ENCODE peak calls at places on chromosomes 16 and 17, in seven cellular contexts. One of them, this sample, is unnamed. For H3K36me3, the result is how much of the 10 kb centered on the place peaks cover.

GRCh38 chr17:4565209-4566141 is 5.1 kb upstream of the GGT6 start:
- DNase-seq in colonic mucosa: peak
- DNase-seq in DND-41: peak
- DNase-seq in transverse colon: peak
- DNase-seq in upper lobe of right lung: peak
- DNase-seq in astrocyte: peak
- DNase-seq in hepatocyte: peak
- DNase-seq in this sample: no peak

GRCh38 chr16:85086347-85087291 is 25.7 kb downstream of the CIBAR2 start:
- DNase-seq in colonic mucosa: peak
- DNase-seq in DND-41: peak
- DNase-seq in transverse colon: peak
- DNase-seq in upper lobe of right lung: peak
- DNase-seq in astrocyte: peak
- DNase-seq in hepatocyte: peak
- DNase-seq in this sample: no peak

GRCh38 chr16:3754304-3754703 is 37.0 kb upstream of the TRAP1 start:
- DNase-seq in colonic mucosa: no peak
- DNase-seq in DND-41: no peak
- DNase-seq in transverse colon: no peak
- DNase-seq in upper lobe of right lung: no peak
- DNase-seq in astrocyte: peak
- DNase-seq in hepatocyte: no peak
- DNase-seq in this sample: no peak

GRCh38 chr17:3594056-3594810 is 15.0 kb downstream of the TRPV1 start:
- DNase-seq in colonic mucosa: no peak
- DNase-seq in DND-41: no peak
- DNase-seq in transverse colon: no peak
- DNase-seq in upper lobe of right lung: no peak
- DNase-seq in astrocyte: peak
- DNase-seq in hepatocyte: no peak
- DNase-seq in this sample: peak

GRCh38 chr17:4940625-4941021 is 555 bp downstream of the RNF167 start:
- DNase-seq in colonic mucosa: peak
- DNase-seq in DND-41: peak
- DNase-seq in transverse colon: peak
- DNase-seq in upper lobe of right lung: peak
- DNase-seq in astrocyte: no peak
- DNase-seq in hepatocyte: no peak
- DNase-seq in this sample: no peak

GRCh38 chr17:40072481-40073346 is 9.9 kb downstream of the THRA start:
- DNase-seq in colonic mucosa: peak
- DNase-seq in DND-41: no peak
- DNase-seq in transverse colon: peak
- DNase-seq in upper lobe of right lung: no peak
- DNase-seq in astrocyte: no peak
- DNase-seq in hepatocyte: peak
- DNase-seq in this sample: no peak

GRCh38 chr16:28039493-28039892 is 24.0 kb downstream of the GSG1L start:
- DNase-seq in colonic mucosa: no peak
- DNase-seq in DND-41: no peak
- DNase-seq in transverse colon: no peak
- DNase-seq in upper lobe of right lung: no peak
- DNase-seq in astrocyte: no peak
- DNase-seq in hepatocyte: no peak
- DNase-seq in this sample: no peak

GRCh38 chr17:4710693-4711634 is 532 bp downstream of the ARRB2 start:
- DNase-seq in colonic mucosa: peak
- DNase-seq in DND-41: peak
- DNase-seq in transverse colon: peak
- DNase-seq in upper lobe of right lung: no peak
- DNase-seq in astrocyte: no peak
- DNase-seq in hepatocyte: no peak
- DNase-seq in this sample: no peak

GRCh38 chr16:1961651-1962067 is 2.3 kb downstream of the NDUFB10 start:
- DNase-seq in colonic mucosa: no peak
- DNase-seq in DND-41: peak
- DNase-seq in transverse colon: no peak
- DNase-seq in upper lobe of right lung: no peak
- DNase-seq in astrocyte: no peak
- DNase-seq in hepatocyte: no peak
- DNase-seq in this sample: no peak

GRCh38 chr17:59762022-59762825 is 54.8 kb downstream of the VMP1 start:
- DNase-seq in colonic mucosa: no peak
- DNase-seq in DND-41: no peak
- DNase-seq in transverse colon: no peak
- DNase-seq in upper lobe of right lung: no peak
- DNase-seq in astrocyte: peak
- DNase-seq in hepatocyte: no peak
- DNase-seq in this sample: no peak

GRCh38 chr16:83345846-83346245 is 461.9 kb upstream of the HSBP1 start:
- DNase-seq in colonic mucosa: no peak
- DNase-seq in DND-41: no peak
- DNase-seq in transverse colon: no peak
- DNase-seq in upper lobe of right lung: no peak
- DNase-seq in astrocyte: no peak
- DNase-seq in hepatocyte: no peak
- DNase-seq in this sample: no peak

GRCh38 chr16:3578610-3579551 is 1.7 kb upstream of the NLRC3 start:
- DNase-seq in colonic mucosa: no peak
- DNase-seq in DND-41: peak
- DNase-seq in transverse colon: peak
- DNase-seq in upper lobe of right lung: no peak
- DNase-seq in astrocyte: peak
- DNase-seq in hepatocyte: no peak
- DNase-seq in this sample: no peak

GRCh38 chr16:88871349-88871702 is 4.9 kb upstream of the PABPN1L start:
- DNase-seq in colonic mucosa: no peak
- DNase-seq in DND-41: no peak
- DNase-seq in transverse colon: no peak
- DNase-seq in upper lobe of right lung: no peak
- DNase-seq in astrocyte: no peak
- DNase-seq in hepatocyte: no peak
- DNase-seq in this sample: no peak

GRCh38 chr17:62637809-62638208 is 10.3 kb downstream of the MRC2 start:
- DNase-seq in colonic mucosa: no peak
- DNase-seq in DND-41: no peak
- DNase-seq in transverse colon: no peak
- DNase-seq in upper lobe of right lung: peak
- DNase-seq in astrocyte: no peak
- DNase-seq in hepatocyte: no peak
- DNase-seq in this sample: no peak

GRCh38 chr17:77312786-77313599 is 172.2 kb downstream of the SEC14L1 start:
- DNase-seq in colonic mucosa: peak
- DNase-seq in DND-41: no peak
- DNase-seq in transverse colon: peak
- DNase-seq in upper lobe of right lung: no peak
- DNase-seq in astrocyte: peak
- DNase-seq in hepatocyte: peak
- DNase-seq in this sample: no peak

GRCh38 chr16:56116577-56116964 is 74.7 kb upstream of the GNAO1 start:
- DNase-seq in colonic mucosa: no peak
- DNase-seq in DND-41: no peak
- DNase-seq in transverse colon: no peak
- DNase-seq in upper lobe of right lung: no peak
- DNase-seq in astrocyte: no peak
- DNase-seq in hepatocyte: no peak
- DNase-seq in this sample: no peak

GRCh38 chr17:27216836-27217235 is 77.1 kb upstream of the WSB1 start:
- DNase-seq in colonic mucosa: no peak
- DNase-seq in DND-41: no peak
- DNase-seq in transverse colon: no peak
- DNase-seq in upper lobe of right lung: no peak
- DNase-seq in astrocyte: no peak
- DNase-seq in hepatocyte: no peak
- DNase-seq in this sample: no peak

GRCh38 chr17:55735784-55736405 is 13.2 kb upstream of the TMEM100 start:
- DNase-seq in colonic mucosa: peak
- DNase-seq in DND-41: peak
- DNase-seq in transverse colon: peak
- DNase-seq in upper lobe of right lung: no peak
- DNase-seq in astrocyte: peak
- DNase-seq in hepatocyte: peak
- DNase-seq in this sample: no peak

GRCh38 chr16:4501071-4501478 is 24.9 kb downstream of the HMOX2 start:
- DNase-seq in colonic mucosa: no peak
- DNase-seq in DND-41: no peak
- DNase-seq in transverse colon: no peak
- DNase-seq in upper lobe of right lung: no peak
- DNase-seq in astrocyte: peak
- DNase-seq in hepatocyte: no peak
- DNase-seq in this sample: no peak

GRCh38 chr16:8589293-8590160 is 784 bp downstream of the TMEM114 start:
- DNase-seq in colonic mucosa: no peak
- DNase-seq in DND-41: no peak
- DNase-seq in transverse colon: no peak
- DNase-seq in upper lobe of right lung: no peak
- DNase-seq in astrocyte: no peak
- DNase-seq in hepatocyte: no peak
- DNase-seq in this sample: no peak

GRCh38 chr17:76862079-76862478 is 6.1 kb upstream of the MGAT5B start:
- DNase-seq in colonic mucosa: no peak
- DNase-seq in DND-41: no peak
- DNase-seq in transverse colon: no peak
- DNase-seq in upper lobe of right lung: no peak
- DNase-seq in astrocyte: no peak
- DNase-seq in hepatocyte: no peak
- DNase-seq in this sample: no peak

DNA sequence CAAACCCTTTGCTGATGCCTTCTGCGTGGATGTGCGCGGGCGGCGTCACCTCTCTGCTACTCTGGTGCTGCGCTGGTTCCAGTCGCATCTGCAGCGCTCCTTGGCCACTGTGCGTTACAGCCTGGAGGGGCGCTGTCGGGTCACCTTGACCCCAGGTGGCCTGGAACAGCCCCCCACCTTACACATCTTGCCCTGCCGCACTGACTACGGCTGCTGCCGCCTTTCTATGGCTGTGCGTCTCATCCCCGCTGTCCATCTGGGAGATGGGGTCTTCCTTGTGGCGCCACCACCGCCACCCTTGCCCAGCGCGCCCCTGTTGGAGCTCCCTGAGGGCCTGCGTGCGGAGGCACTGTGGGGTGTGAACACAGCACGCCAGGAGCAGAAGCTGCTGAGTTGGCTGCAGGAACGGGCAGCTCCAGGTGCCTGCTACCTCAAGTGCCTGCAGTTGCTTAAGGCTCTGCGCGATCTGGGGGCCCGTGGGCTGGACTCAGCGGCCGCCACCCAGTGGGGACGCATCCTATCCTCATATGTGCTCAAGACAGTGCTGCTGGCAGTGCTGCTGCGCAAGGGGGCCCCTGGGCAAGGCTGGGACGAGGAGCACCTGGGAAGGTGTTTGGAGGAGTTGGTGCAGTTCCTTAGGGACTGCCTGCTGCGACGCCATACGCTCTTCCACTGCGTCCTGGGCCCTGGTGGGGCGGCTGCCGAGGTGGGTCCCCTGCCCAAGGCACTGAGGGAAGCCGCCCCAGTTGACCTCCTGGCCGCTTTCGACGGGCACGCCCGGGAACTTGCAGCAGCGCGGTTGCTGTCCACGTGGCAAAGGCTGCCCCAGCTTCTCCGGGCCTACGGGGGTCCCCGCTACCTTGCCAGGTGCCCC is 1.6 kb downstream of the ITPRIPL2 start:
- DNase-seq in colonic mucosa: no peak
- DNase-seq in DND-41: no peak
- DNase-seq in transverse colon: no peak
- DNase-seq in upper lobe of right lung: no peak
- DNase-seq in astrocyte: no peak
- DNase-seq in hepatocyte: no peak
- DNase-seq in this sample: no peak
- TF ChIP-seq CTCF in colonic mucosa: no peak
- TF ChIP-seq CTCF in DND-41: no peak
- TF ChIP-seq CTCF in transverse colon: peak
- TF ChIP-seq CTCF in upper lobe of right lung: peak
- TF ChIP-seq CTCF in astrocyte: peak
- TF ChIP-seq CTCF in hepatocyte: no peak
- TF ChIP-seq CTCF in this sample: no peak

DNA sequence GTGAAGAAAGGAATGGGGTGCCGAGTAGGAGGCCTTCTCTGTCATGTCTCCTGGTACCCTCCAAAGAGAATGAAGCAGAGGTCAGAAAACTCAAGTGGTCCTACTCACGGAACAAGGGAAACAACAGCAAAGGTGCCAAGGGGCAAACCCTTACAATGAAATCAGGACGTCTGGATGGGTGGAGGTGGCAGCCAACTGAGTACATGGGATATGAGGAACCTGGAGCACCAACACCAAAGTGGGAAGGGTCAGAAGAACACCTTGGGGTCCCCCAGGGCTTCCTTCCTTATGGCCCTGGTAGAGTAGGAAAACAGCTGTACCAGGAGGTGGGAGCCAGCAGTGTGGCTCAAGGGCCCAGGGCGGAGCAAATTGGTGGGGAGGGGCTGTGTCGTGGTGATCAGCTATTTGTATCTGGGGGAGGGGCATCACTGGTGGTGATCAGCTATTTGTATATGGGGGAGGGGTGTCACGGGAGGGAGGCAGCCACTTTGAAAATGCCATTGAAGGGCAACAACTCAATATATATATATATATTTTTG is 643 bp downstream of the HIGD1B start:
- DNase-seq in colonic mucosa: no peak
- DNase-seq in DND-41: no peak
- DNase-seq in transverse colon: no peak
- DNase-seq in upper lobe of right lung: no peak
- DNase-seq in astrocyte: no peak
- DNase-seq in hepatocyte: no peak
- DNase-seq in this sample: no peak
- H3K4me3 ChIP-seq in colonic mucosa: no peak
- H3K4me3 ChIP-seq in DND-41: no peak
- H3K4me3 ChIP-seq in transverse colon: no peak
- H3K4me3 ChIP-seq in upper lobe of right lung: no peak
- H3K4me3 ChIP-seq in astrocyte: no peak
- H3K4me3 ChIP-seq in hepatocyte: no peak
- H3K4me3 ChIP-seq in this sample: no peak

GRCh38 chr17:34059423-34060220 is 195.5 kb upstream of the CCL2 start:
- DNase-seq in colonic mucosa: no peak
- DNase-seq in DND-41: no peak
- DNase-seq in transverse colon: no peak
- DNase-seq in upper lobe of right lung: no peak
- DNase-seq in astrocyte: no peak
- DNase-seq in hepatocyte: no peak
- DNase-seq in this sample: no peak
- H3K36me3 ChIP-seq in colonic mucosa: under half
- H3K36me3 ChIP-seq in DND-41: under half
- H3K36me3 ChIP-seq in transverse colon: under half
- H3K36me3 ChIP-seq in upper lobe of right lung: under half
- H3K36me3 ChIP-seq in astrocyte: under half
- H3K36me3 ChIP-seq in hepatocyte: under half
- H3K36me3 ChIP-seq in this sample: under half

GRCh38 chr17:78674595-78675315 is 97.6 kb upstream of the DNAH17 start:
- DNase-seq in colonic mucosa: no peak
- DNase-seq in DND-41: no peak
- DNase-seq in transverse colon: no peak
- DNase-seq in upper lobe of right lung: peak
- DNase-seq in astrocyte: no peak
- DNase-seq in hepatocyte: no peak
- DNase-seq in this sample: no peak
- TF ChIP-seq CTCF in colonic mucosa: no peak
- TF ChIP-seq CTCF in DND-41: no peak
- TF ChIP-seq CTCF in transverse colon: no peak
- TF ChIP-seq CTCF in upper lobe of right lung: no peak
- TF ChIP-seq CTCF in astrocyte: no peak
- TF ChIP-seq CTCF in hepatocyte: no peak
- TF ChIP-seq CTCF in this sample: no peak

GRCh38 chr17:75589017-75589918 is 1.7 kb downstream of the MYO15B start:
- DNase-seq in colonic mucosa: peak
- DNase-seq in DND-41: peak
- DNase-seq in transverse colon: peak
- DNase-seq in upper lobe of right lung: peak
- DNase-seq in astrocyte: peak
- DNase-seq in hepatocyte: peak
- DNase-seq in this sample: no peak
- H3K4me3 ChIP-seq in colonic mucosa: peak
- H3K4me3 ChIP-seq in DND-41: peak
- H3K4me3 ChIP-seq in transverse colon: peak
- H3K4me3 ChIP-seq in upper lobe of right lung: peak
- H3K4me3 ChIP-seq in astrocyte: peak
- H3K4me3 ChIP-seq in hepatocyte: peak
- H3K4me3 ChIP-seq in this sample: peak